ENCODE peak calls at places on chromosomes 4 and X, in eight cellular contexts. Z, L, S, H, B, E, N and O are unnamed samples. For H3K27me3, the result is how much of the 10 kb centered on the place peaks cover.

GRCh38 chr4:118206627-118207026 is 146.2 kb downstream of the PRSS12 start:
- DNase-seq in Z (no peak), L (no peak), S (no peak), H (no peak), B (no peak), E (no peak), N (no peak), O (no peak)

GRCh38 chr4:137408527-137409177 is 123.6 kb downstream of the PCDH18 start:
- DNase-seq in Z (no peak), L (no peak), S (no peak), H (no peak), B (no peak), E (peak), N (no peak), O (no peak)

GRCh38 chr4:36187723-36188333 is 56.5 kb downstream of the ARAP2 start:
- DNase-seq in Z (no peak), L (no peak), S (no peak), H (no peak), B (no peak), E (peak), N (no peak), O (no peak)

GRCh38 chr4:109004431-109004830 is 241.6 kb upstream of the ETNPPL start:
- DNase-seq in Z (no peak), L (no peak), S (no peak), H (no peak), B (no peak), E (no peak), N (no peak), O (no peak)

GRCh38 chrX:11540532-11541377 is 125.0 kb downstream of the ARHGAP6 start:
- DNase-seq in Z (no peak), L (no peak), S (no peak), H (no peak), B (no peak), E (no peak), N (no peak), O (no peak)

GRCh38 chr4:23930750-23931488 is 41.1 kb upstream of the PPARGC1A start:
- DNase-seq in Z (peak), L (no peak), S (peak), H (no peak), B (peak), E (peak), N (peak), O (peak)

GRCh38 chr4:176002007-176002623 is 63.5 kb upstream of the WDR17 start:
- DNase-seq in Z (no peak), L (peak), S (peak), H (no peak), B (peak), E (no peak), N (no peak), O (peak)

GRCh38 chrX:55149242-55149641 is 60.4 kb downstream of the PAGE2 start:
- DNase-seq in Z (no peak), L (no peak), S (no peak), H (no peak), B (no peak), E (no peak), N (no peak), O (no peak)

GRCh38 chr4:146342600-146343192 is 128.4 kb downstream of the REELD1 start:
- DNase-seq in Z (peak), L (no peak), S (no peak), H (no peak), B (no peak), E (no peak), N (no peak), O (no peak)
- TF ChIP-seq EP300 in Z (no peak), L (no peak), S (no peak), H (no peak), B (no peak), E (no peak), N (no peak), O (no peak)

DNA sequence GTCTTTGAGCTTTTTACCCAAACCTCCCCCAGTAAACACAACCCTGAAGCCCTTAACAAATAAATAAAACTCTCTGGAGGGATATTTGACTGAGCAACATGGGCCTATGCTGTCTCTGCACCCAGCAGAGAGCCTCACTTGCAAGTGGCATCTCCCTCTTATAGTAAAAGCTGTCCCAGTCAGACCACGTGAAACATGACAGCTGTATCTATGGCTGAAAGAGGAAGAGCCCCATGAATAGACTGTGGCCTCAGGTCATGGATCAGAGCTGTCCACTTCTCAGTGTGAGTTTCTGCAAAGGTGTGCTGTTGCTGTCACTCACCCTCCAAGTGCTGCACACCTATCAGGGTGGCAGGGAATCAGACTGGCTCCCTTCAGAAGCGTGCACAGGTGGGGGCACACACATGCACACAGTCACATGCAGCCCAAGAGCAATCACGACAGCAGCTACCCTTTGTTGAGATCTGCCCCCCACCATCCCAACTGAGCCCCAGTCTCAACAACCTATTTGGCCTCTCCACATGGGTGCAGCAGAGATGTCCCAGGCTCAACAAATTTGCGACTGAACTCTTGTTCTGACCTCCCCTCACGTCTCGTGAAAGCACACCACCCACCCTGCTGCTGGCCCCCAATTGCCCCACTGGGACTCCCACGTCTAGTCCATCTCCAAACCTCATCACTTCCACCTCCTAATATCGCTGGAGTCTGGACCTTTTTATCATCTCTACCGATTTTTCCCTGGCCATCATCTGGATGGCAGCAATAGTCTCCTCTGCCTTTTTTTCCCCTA is 45.6 kb downstream of the NAT8L start:
- DNase-seq in Z (no peak), L (no peak), S (no peak), H (no peak), B (no peak), E (no peak), N (no peak), O (no peak)
- H3K27me3 ChIP-seq in Z (under half), L (under half), S (under half), H (under half), B (under half), E (under half), N (under half), O (under half)

DNA sequence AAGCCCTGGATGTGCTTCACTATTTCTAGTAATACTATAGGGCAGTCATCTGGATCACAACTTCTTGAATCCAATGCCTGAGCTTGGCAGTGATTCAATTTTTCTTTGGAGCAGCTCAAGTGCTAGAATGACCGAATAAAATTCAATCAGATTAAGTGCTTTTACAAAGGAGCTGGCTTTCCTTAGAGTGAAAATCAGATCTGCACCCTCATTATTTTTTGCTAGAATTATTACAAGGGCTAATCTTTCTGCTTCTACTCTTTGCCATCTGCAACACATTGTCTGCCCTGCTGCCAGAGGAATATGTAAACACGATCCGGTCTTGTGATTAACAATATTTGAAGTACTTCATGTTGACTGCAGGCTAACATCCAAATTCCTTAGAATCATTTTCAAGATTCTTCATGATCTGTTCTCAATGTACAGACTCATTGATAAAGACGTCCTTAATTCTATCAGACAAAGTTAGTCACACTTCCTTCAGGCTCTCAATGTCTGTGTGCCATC is 531.1 kb downstream of the GALNTL6 start:
- DNase-seq in Z (no peak), L (no peak), S (no peak), H (no peak), B (no peak), E (no peak), N (no peak), O (no peak)
- TF ChIP-seq EP300 in Z (no peak), L (no peak), S (no peak), H (no peak), B (no peak), E (no peak), N (no peak), O (no peak)

DNA sequence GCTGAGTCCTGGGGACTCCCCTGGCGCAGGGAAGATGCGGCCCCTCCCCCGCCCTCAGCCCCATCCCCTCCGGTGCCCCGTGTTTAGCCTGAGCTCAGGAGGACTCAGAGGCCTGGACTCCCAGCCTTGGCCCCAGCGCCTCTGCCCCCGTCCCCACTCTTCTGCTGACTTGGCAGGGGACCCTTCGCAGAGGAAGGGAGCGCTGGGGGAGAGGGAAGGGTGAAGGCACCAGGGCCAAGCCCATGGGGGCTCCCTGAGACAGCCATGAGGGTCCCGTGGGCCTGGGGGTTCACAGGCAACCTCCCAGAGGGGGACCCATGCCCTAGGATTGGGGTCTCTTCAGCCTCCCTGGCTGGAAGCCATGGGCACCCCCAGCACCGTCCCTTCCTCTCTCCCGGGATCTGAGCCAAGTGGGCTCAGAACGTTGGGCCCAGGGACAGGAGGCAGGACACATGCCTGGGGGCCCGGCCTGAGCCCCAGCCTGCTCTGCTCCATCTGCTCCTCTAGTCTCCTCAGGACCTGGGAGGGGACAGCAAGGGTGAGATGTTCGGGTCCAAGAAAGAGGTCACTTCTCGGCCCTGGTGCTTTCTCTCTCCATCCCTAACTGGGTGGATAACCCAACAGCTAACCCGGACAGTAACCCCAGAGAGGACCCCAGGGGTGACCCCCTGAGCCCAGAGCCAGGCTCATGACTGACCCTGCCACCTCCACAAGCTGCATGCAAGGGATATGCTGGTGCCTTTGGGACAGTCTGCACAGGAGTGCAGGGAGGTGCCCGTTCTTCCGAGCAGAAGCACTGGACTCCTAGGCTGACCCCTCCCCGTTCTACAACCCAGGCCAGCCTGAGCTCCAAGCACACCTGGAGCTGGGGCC is 1.5 kb upstream of the CPLX1 start:
- DNase-seq in Z (no peak), L (no peak), S (peak), H (no peak), B (peak), E (no peak), N (peak), O (no peak)
- H3K27me3 ChIP-seq in Z (half or more), L (half or more), S (under half), H (under half), B (under half), E (half or more), N (half or more), O (half or more)

GRCh38 chr4:153451931-153452660 is 14.1 kb upstream of the TMEM131L start:
- DNase-seq in Z (no peak), L (peak), S (no peak), H (no peak), B (peak), E (no peak), N (no peak), O (no peak)
- TF ChIP-seq EP300 in Z (no peak), L (no peak), S (no peak), H (no peak), B (no peak), E (no peak), N (no peak), O (no peak)

GRCh38 chr4:112511294-112512118 is 4.5 kb downstream of the NEUROG2 start:
- DNase-seq in Z (no peak), L (no peak), S (no peak), H (no peak), B (no peak), E (no peak), N (no peak), O (no peak)
- H3K27me3 ChIP-seq in Z (half or more), L (half or more), S (half or more), H (under half), B (under half), E (half or more), N (half or more), O (under half)

GRCh38 chr4:143531773-143532491 is 18.4 kb downstream of the SMARCA5 start:
- DNase-seq in Z (no peak), L (no peak), S (no peak), H (no peak), B (no peak), E (no peak), N (no peak), O (no peak)
- TF ChIP-seq EP300 in Z (no peak), L (no peak), S (no peak), H (no peak), B (no peak), E (no peak), N (no peak), O (no peak)

GRCh38 chr4:76896048-76896447 is 1.9 kb downstream of the SOWAHB start:
- DNase-seq in Z (no peak), L (no peak), S (no peak), H (no peak), B (peak), E (no peak), N (no peak), O (no peak)

GRCh38 chr4:76898385-76898692 is 395 bp upstream of the SOWAHB start:
- DNase-seq in Z (no peak), L (no peak), S (no peak), H (no peak), B (no peak), E (no peak), N (no peak), O (no peak)

GRCh38 chr4:76898949-76899640 is 1.2 kb upstream of the SOWAHB start:
- DNase-seq in Z (no peak), L (no peak), S (no peak), H (no peak), B (no peak), E (peak), N (no peak), O (no peak)

GRCh38 chr4:76896731-76897521 is 1.0 kb downstream of the SOWAHB start:
- DNase-seq in Z (no peak), L (no peak), S (no peak), H (peak), B (peak), E (no peak), N (no peak), O (peak)

GRCh38 chr4:76897522-76898384 is at the start of gene SOWAHB:
- DNase-seq in Z (no peak), L (peak), S (no peak), H (no peak), B (peak), E (peak), N (peak), O (peak)
- H3K27me3 ChIP-seq in Z (half or more), L (under half), S (under half), H (under half), B (under half), E (under half), N (under half), O (under half)